ENCODE peak calls at places on chromosomes 6 and 20, in seven cellular contexts. K, F, V, N, L, X and P are unnamed samples. For H3K27me3 and H3K36me3, the result is how much of the 10 kb centered on the place peaks cover.

GRCh38 chr20:59988141-59988540 is 29.9 kb downstream of the CDH26 start:
- DNase-seq in X (no peak), K (no peak), N (peak), F (peak), L (no peak), V (no peak), P (peak)

GRCh38 chr6:15444081-15444731 is 198.3 kb downstream of the JARID2 start:
- DNase-seq in F (no peak), L (no peak), N (no peak), V (no peak), K (peak), X (no peak), P (no peak)

GRCh38 chr6:134482585-134483346 is 164.9 kb upstream of the SGK1 start:
- DNase-seq in L (no peak), K (no peak), V (no peak), F (no peak), X (peak), N (no peak), P (peak)

GRCh38 chr6:131924881-131925474 is 26.2 kb downstream of the CCN2 start:
- DNase-seq in N (no peak), V (peak), L (no peak), F (no peak), X (no peak), K (no peak), P (no peak)

GRCh38 chr6:163376167-163376566 is 38.4 kb upstream of the QKI start:
- DNase-seq in F (no peak), X (no peak), N (no peak), K (no peak), V (no peak), L (no peak), P (no peak)

GRCh38 chr6:10177703-10178102 is 237.2 kb downstream of the TFAP2A start:
- DNase-seq in N (no peak), F (no peak), L (no peak), K (no peak), X (no peak), V (no peak), P (no peak)

GRCh38 chr6:163670283-163670682 is 255.8 kb downstream of the QKI start:
- DNase-seq in V (peak), N (no peak), L (no peak), X (no peak), K (no peak), F (no peak), P (no peak)

GRCh38 chr6:26020291-26020982 is 57.8 kb downstream of the TRIM38 start:
- DNase-seq in N (peak), F (peak), V (peak), K (peak), X (peak), L (peak), P (peak)

GRCh38 chr6:136752554-136752953 is 39.7 kb downstream of the MAP3K5 start:
- DNase-seq in K (no peak), N (no peak), L (peak), F (peak), X (no peak), V (no peak), P (peak)

GRCh38 chr6:81756690-81757089 is 4.2 kb upstream of the TENT5A start:
- DNase-seq in N (no peak), K (no peak), F (no peak), V (no peak), X (no peak), L (no peak), P (no peak)

GRCh38 chr6:50707652-50708325 is 5.5 kb upstream of the TFAP2D start:
- DNase-seq in K (no peak), L (no peak), X (peak), V (peak), F (no peak), N (peak), P (peak)

GRCh38 chr6:40714576-40715500 is 127.7 kb upstream of the LRFN2 start:
- DNase-seq in V (no peak), F (no peak), X (no peak), L (peak), K (no peak), N (no peak), P (no peak)

GRCh38 chr6:170024940-170025339 is 265.9 kb downstream of the DLL1 start:
- DNase-seq in L (peak), F (no peak), V (no peak), N (no peak), X (peak), K (peak), P (peak)

GRCh38 chr6:148170286-148170685 is 172.4 kb upstream of the SASH1 start:
- DNase-seq in F (no peak), L (no peak), N (no peak), X (no peak), K (no peak), V (no peak), P (no peak)

GRCh38 chr20:57514273-57514751 is 10.6 kb downstream of the CTCFL start:
- DNase-seq in F (peak), L (peak), X (peak), K (peak), V (peak), N (no peak), P (peak)

GRCh38 chr6:42929088-42929927 is at the start of gene CNPY3:
- DNase-seq in K (peak), X (peak), F (peak), N (peak), L (peak), V (peak), P (peak)

GRCh38 chr6:157281570-157281969 is 41.7 kb downstream of the TMEM242 start:
- DNase-seq in K (no peak), V (no peak), X (no peak), L (no peak), N (no peak), F (no peak), P (peak)

GRCh38 chr6:53986165-53986720 is 125.0 kb upstream of the MLIP start:
- DNase-seq in N (no peak), F (no peak), K (no peak), L (peak), V (peak), X (no peak), P (peak)

GRCh38 chr6:158061361-158061708 is 79.7 kb downstream of the SYNJ2 start:
- DNase-seq in N (no peak), F (no peak), K (no peak), X (no peak), L (no peak), V (no peak), P (no peak)

GRCh38 chr20:37189617-37190016 is 10.3 kb upstream of the MROH8 start:
- DNase-seq in N (no peak), F (no peak), V (no peak), K (no peak), L (no peak), X (no peak), P (no peak)

GRCh38 chr6:164897523-164898094 is 411.8 kb downstream of the C6orf118 start:
- DNase-seq in L (no peak), N (no peak), F (no peak), K (no peak), X (no peak), V (no peak), P (peak)

GRCh38 chr6:21601341-21601740 is 7.8 kb downstream of the SOX4 start:
- DNase-seq in N (no peak), X (no peak), V (no peak), K (no peak), F (no peak), L (no peak), P (no peak)

GRCh38 chr6:149458196-149458595 is 26.6 kb downstream of the ZC3H12D start:
- DNase-seq in K (no peak), N (no peak), F (no peak), V (no peak), L (no peak), X (no peak), P (no peak)

GRCh38 chr6:127078669-127079068 is 39.8 kb upstream of the RSPO3 start:
- DNase-seq in V (no peak), L (no peak), F (no peak), N (no peak), X (no peak), K (no peak), P (no peak)

GRCh38 chr6:114638346-114638745 is 295.5 kb upstream of the HS3ST5 start:
- DNase-seq in X (no peak), F (no peak), K (no peak), V (peak), N (no peak), L (no peak), P (peak)
- H3K27me3 ChIP-seq in X (under half), F (under half), K (under half), V (under half), N (under half), L (under half), P (under half)

DNA sequence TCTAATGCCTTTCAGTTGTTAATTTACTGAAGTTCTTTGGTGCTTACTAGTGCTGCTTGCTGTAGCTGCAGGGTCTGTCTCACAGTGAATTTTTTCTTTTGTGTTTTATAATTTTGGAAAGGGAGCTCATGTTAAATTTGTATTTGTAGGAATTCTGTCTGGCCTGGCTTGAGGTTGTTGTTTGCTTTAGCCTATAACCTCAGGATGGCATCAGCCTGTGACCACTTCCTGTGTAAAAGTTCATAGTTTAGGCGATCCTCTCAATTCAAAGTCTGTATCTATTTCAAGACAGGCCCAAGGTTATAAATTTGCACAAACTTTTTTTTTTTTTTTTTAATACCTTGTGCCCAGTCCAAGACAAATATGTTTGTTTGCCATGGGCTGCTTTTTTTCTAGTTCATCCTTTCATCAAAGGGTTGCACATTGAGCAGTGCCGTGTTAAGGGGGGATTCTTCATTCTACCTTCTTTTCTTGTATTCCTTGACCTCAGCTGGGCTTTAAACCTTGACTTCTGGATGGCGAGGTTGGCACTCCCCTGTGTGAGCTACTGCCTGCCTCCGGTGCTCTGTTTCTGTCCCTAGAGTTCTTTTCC is 7.3 kb downstream of the RIPK1 start:
- DNase-seq in V (no peak), L (no peak), X (no peak), F (no peak), N (no peak), K (no peak), P (no peak)
- H3K36me3 ChIP-seq in V (under half), L (under half), X (under half), F (half or more), N (under half), K (under half), P (under half)

GRCh38 chr6:138161434-138162103 is at the start of gene ARFGEF3:
- DNase-seq in V (peak), N (peak), L (peak), K (peak), X (no peak), F (peak), P (peak)
- H3K27me3 ChIP-seq in V (under half), N (half or more), L (under half), K (under half), X (under half), F (under half), P (under half)

GRCh38 chr20:20036756-20037155 is 15.5 kb downstream of the CRNKL1 start:
- DNase-seq in V (no peak), F (no peak), X (no peak), K (no peak), L (no peak), N (no peak), P (no peak)
- H3K36me3 ChIP-seq in V (under half), F (half or more), X (half or more), K (under half), L (under half), N (under half), P (half or more)

DNA sequence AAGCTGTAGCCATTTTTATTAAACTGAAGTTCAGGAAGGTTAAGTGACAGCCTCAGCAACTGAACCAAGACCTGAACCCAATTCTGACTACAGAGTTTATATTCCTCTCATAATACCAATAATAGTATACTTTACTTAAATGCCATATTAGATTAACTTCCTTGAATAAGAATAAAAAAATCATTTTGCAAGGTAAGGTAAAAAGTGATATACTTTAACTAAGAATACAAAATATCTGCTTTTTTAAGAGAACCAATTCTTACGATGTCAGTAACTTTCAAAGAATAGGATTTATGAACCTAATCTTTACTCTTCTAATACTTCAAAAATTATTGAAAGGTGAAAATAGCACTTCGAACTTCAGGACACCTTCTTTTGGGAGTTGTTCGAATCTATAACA is 3.7 kb downstream of the RAD21L1 start:
- DNase-seq in V (no peak), L (no peak), X (no peak), N (no peak), F (no peak), K (no peak), P (no peak)
- H3K27me3 ChIP-seq in V (half or more), L (under half), X (under half), N (half or more), F (under half), K (under half), P (half or more)

GRCh38 chr6:32842021-32842650 is 1.7 kb downstream of the PSMB8 start:
- DNase-seq in N (no peak), L (no peak), V (no peak), X (no peak), F (no peak), K (no peak), P (no peak)

GRCh38 chr6:32840604-32841246 is 2.2 kb upstream of the TAP2 start:
- DNase-seq in F (no peak), V (no peak), X (no peak), N (no peak), K (no peak), L (no peak), P (no peak)

GRCh38 chr6:32843321-32843978 is 397 bp downstream of the PSMB8 start:
- DNase-seq in V (no peak), N (peak), L (peak), K (peak), X (no peak), F (no peak), P (peak)

GRCh38 chr6:32843979-32844838 is at the start of gene PSMB8:
- DNase-seq in K (peak), V (peak), F (peak), X (peak), L (peak), N (peak), P (peak)

GRCh38 chr6:32842690-32843089 is 1.2 kb downstream of the PSMB8 start:
- DNase-seq in L (no peak), F (no peak), N (no peak), V (no peak), X (no peak), K (no peak), P (no peak)
- H3K36me3 ChIP-seq in L (under half), F (half or more), N (under half), V (under half), X (under half), K (under half), P (under half)

GRCh38 chr20:62640870-62641748 is 1.2 kb upstream of the SLCO4A1 start:
- DNase-seq in X (no peak), F (no peak), V (no peak), K (no peak), L (no peak), N (peak), P (no peak)

GRCh38 chr20:62643521-62644043 is 1.3 kb downstream of the SLCO4A1 start:
- DNase-seq in X (no peak), V (no peak), N (no peak), K (no peak), F (no peak), L (no peak), P (no peak)

GRCh38 chr20:62641749-62642665 is at the start of gene SLCO4A1:
- DNase-seq in N (peak), L (peak), K (peak), V (peak), F (peak), X (peak), P (peak)

GRCh38 chr20:62644044-62644795 is 1.9 kb downstream of the SLCO4A1 start:
- DNase-seq in V (no peak), K (peak), N (no peak), X (no peak), L (peak), F (no peak), P (no peak)

GRCh38 chr20:62642666-62643520 is 590 bp downstream of the SLCO4A1 start:
- DNase-seq in F (no peak), N (peak), X (no peak), K (no peak), V (peak), L (peak), P (peak)
- H3K27me3 ChIP-seq in F (under half), N (half or more), X (under half), K (under half), V (half or more), L (under half), P (half or more)

GRCh38 chr20:18537651-18538050 is 29.6 kb upstream of the SMIM26 start:
- DNase-seq in X (no peak), L (no peak), V (no peak), F (no peak), K (no peak), N (no peak), P (no peak)
- H3K36me3 ChIP-seq in X (half or more), L (under half), V (under half), F (half or more), K (under half), N (under half), P (half or more)